ENCODE peak calls at places on chromosomes 3 and 15, in five cellular contexts. I, C, D, O and K are unnamed samples.

GRCh38 chr15:40489274-40490175 is 18.7 kb downstream of the CHST14 start:
- DNase-seq in O (no peak), I (no peak), C (no peak), D (no peak), K (no peak)

GRCh38 chr15:90904746-90905145 is 1.6 kb downstream of the MAN2A2 start:
- DNase-seq in O (no peak), C (no peak), I (no peak), D (no peak), K (no peak)

GRCh38 chr3:145807990-145808389 is 353.0 kb downstream of the PLOD2 start:
- DNase-seq in O (peak), C (peak), I (no peak), D (no peak), K (no peak)

GRCh38 chr15:96327155-96327741 is 3.3 kb upstream of the NR2F2 start:
- DNase-seq in O (no peak), D (no peak), C (peak), I (peak), K (no peak)

GRCh38 chr3:93843981-93844380 is 129.7 kb downstream of the PROS1 start:
- DNase-seq in D (no peak), I (peak), C (no peak), O (no peak), K (no peak)

GRCh38 chr15:23565395-23566069 is at the start of gene MKRN3:
- DNase-seq in D (no peak), C (no peak), O (peak), I (peak), K (peak)

GRCh38 chr3:52385157-52385556 is 59.7 kb downstream of the SEMA3G start:
- DNase-seq in I (no peak), D (no peak), C (no peak), O (peak), K (peak)

GRCh38 chr3:115581347-115582135 is 41.8 kb upstream of the GAP43 start:
- DNase-seq in O (no peak), C (no peak), D (no peak), I (no peak), K (no peak)

GRCh38 chr3:8001712-8002111 is 499.9 kb upstream of the LMCD1 start:
- DNase-seq in I (no peak), O (no peak), C (no peak), D (no peak), K (no peak)

GRCh38 chr3:134711284-134711683 is 60.5 kb upstream of the KY start:
- DNase-seq in D (no peak), C (no peak), I (no peak), O (no peak), K (no peak)

GRCh38 chr15:77527831-77528231 is 104.9 kb downstream of the LINGO1 start:
- DNase-seq in C (no peak), I (no peak), O (no peak), D (no peak), K (no peak)

GRCh38 chr15:52247032-52247431 is 48.6 kb downstream of the MYO5C start:
- DNase-seq in I (peak), C (no peak), O (no peak), D (no peak), K (no peak)

GRCh38 chr15:95557226-95558046 is 773.1 kb upstream of the NR2F2 start:
- DNase-seq in I (peak), O (peak), D (no peak), C (peak), K (no peak)

GRCh38 chr3:126158912-126159227 is 21.5 kb downstream of the ALDH1L1 start:
- DNase-seq in I (no peak), C (peak), D (no peak), O (no peak), K (no peak)

GRCh38 chr3:32483772-32484171 is 18.9 kb downstream of the CMTM6 start:
- DNase-seq in D (no peak), I (no peak), O (no peak), C (no peak), K (no peak)

GRCh38 chr3:156548041-156548687 is 6.8 kb downstream of the SSR3 start:
- DNase-seq in D (no peak), C (no peak), I (no peak), O (no peak), K (no peak)

GRCh38 chr15:39495871-39496459 is 84.9 kb upstream of the THBS1 start:
- DNase-seq in I (no peak), C (no peak), D (no peak), O (no peak), K (no peak)

GRCh38 chr3:99768808-99769501 is 48.7 kb upstream of the CMSS1 start:
- DNase-seq in O (no peak), D (no peak), C (no peak), I (no peak), K (no peak)

GRCh38 chr3:4746241-4746958 is 232.8 kb upstream of the BHLHE40 start:
- DNase-seq in I (no peak), C (no peak), O (no peak), D (no peak), K (no peak)

DNA sequence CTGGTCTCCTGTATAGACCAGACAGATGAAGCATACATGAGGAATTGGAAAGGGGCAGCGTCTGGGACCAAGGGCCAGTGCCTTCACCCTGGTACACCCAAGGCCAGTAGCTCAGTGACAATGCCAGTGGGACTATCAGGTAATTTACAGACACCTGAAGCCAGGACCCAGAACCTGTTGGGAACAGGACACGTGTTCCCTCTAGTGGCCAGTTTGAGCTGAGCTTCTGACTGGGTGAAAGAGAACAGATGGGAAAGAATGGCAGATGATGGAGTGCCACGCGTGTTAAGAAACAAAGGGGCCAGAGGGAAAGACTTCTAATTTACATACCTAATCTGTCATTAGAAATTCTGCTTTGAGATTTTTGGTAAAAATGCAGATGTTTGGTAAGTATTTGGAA is 5.1 kb upstream of the SLC25A38 start:
- DNase-seq in C (peak), O (peak), I (no peak), D (peak), K (peak)
- TF ChIP-seq CTCF in C (peak), O (peak), I (peak), D (peak), K (peak)

GRCh38 chr3:11774296-11774877 is 72.3 kb downstream of the TAMM41 start:
- DNase-seq in C (peak), I (no peak), D (peak), O (peak), K (peak)
- TF ChIP-seq CTCF in C (peak), I (peak), D (peak), O (peak), K (peak)

GRCh38 chr15:67611803-67612369 is 69.4 kb downstream of the MAP2K5 start:
- DNase-seq in O (no peak), D (no peak), I (peak), C (no peak), K (no peak)

GRCh38 chr15:67607959-67608605 is 65.6 kb downstream of the MAP2K5 start:
- DNase-seq in C (no peak), O (no peak), D (no peak), I (no peak), K (no peak)

GRCh38 chr15:67618312-67618711 is 75.8 kb downstream of the MAP2K5 start:
- DNase-seq in D (no peak), C (no peak), I (no peak), O (no peak), K (no peak)

GRCh38 chr15:67613708-67614107 is 71.2 kb downstream of the MAP2K5 start:
- DNase-seq in D (no peak), O (no peak), C (no peak), I (no peak), K (no peak)
- TF ChIP-seq CTCF in D (no peak), O (peak), C (peak), I (peak), K (peak)

GRCh38 chr3:106365061-106365691 is 496.4 kb upstream of the CBLB start:
- DNase-seq in O (no peak), C (no peak), D (no peak), I (no peak), K (no peak)
- TF ChIP-seq CTCF in O (no peak), C (no peak), D (no peak), I (no peak), K (no peak)

GRCh38 chr3:62956411-62956810 is 81.2 kb upstream of the CADPS start:
- DNase-seq in O (no peak), D (no peak), C (no peak), I (no peak), K (no peak)
- TF ChIP-seq CTCF in O (no peak), D (no peak), C (no peak), I (no peak), K (no peak)

GRCh38 chr3:23761440-23761896 is 44.3 kb upstream of the UBE2E1 start:
- DNase-seq in C (peak), I (no peak), O (no peak), D (no peak), K (peak)
- TF ChIP-seq CTCF in C (no peak), I (peak), O (peak), D (no peak), K (peak)

GRCh38 chr15:83775738-83776137 is 121.8 kb downstream of the ADAMTSL3 start:
- DNase-seq in O (no peak), C (no peak), I (no peak), D (no peak), K (no peak)

GRCh38 chr15:83776986-83777385 is 123.1 kb downstream of the ADAMTSL3 start:
- DNase-seq in D (no peak), O (no peak), I (no peak), C (no peak), K (no peak)
- TF ChIP-seq CTCF in D (no peak), O (no peak), I (no peak), C (no peak), K (no peak)